ENCODE peak calls at places on chromosomes 6 and 20, in nine cellular contexts. A, L, Y, D, I, H, Q, F and P are unnamed samples.

GRCh38 chr20:18404172-18404571 is 62.7 kb downstream of the DZANK1 start:
- DNase-seq in A (no peak), L (no peak), Y (no peak), D (no peak), I (no peak), H (no peak), Q (no peak), F (no peak), P (no peak)

GRCh38 chr6:126773122-126773805 is 345.2 kb upstream of the RSPO3 start:
- DNase-seq in A (no peak), L (no peak), Y (no peak), D (no peak), I (no peak), H (no peak), Q (no peak), F (no peak), P (no peak)

GRCh38 chr20:25310921-25311728 is 63.2 kb downstream of the PYGB start:
- DNase-seq in A (no peak), L (peak), Y (peak), D (peak), I (no peak), H (no peak), Q (no peak), F (no peak), P (no peak)

GRCh38 chr20:10264166-10264558 is 45.5 kb downstream of the SNAP25 start:
- DNase-seq in A (no peak), L (no peak), Y (no peak), D (no peak), I (no peak), H (no peak), Q (no peak), F (no peak), P (no peak)

GRCh38 chr20:61117725-61118124 is 134.3 kb upstream of the CDH4 start:
- DNase-seq in A (no peak), L (peak), Y (peak), D (no peak), I (no peak), H (no peak), Q (no peak), F (no peak), P (no peak)

GRCh38 chr6:37556884-37557644 is 57.4 kb upstream of the CCDC167 start:
- DNase-seq in A (no peak), L (no peak), Y (no peak), D (no peak), I (no peak), H (no peak), Q (no peak), F (no peak), P (no peak)

GRCh38 chr6:156963712-156964700 is 186.8 kb downstream of the ARID1B start:
- DNase-seq in A (peak), L (peak), Y (peak), D (peak), I (no peak), H (no peak), Q (no peak), F (no peak), P (no peak)

GRCh38 chr6:93721386-93722048 is 302.2 kb upstream of the EPHA7 start:
- DNase-seq in A (no peak), L (peak), Y (no peak), D (peak), I (peak), H (no peak), Q (no peak), F (peak), P (peak)

GRCh38 chr6:158909938-158910337 is 90.1 kb downstream of the RSPH3 start:
- DNase-seq in A (no peak), L (no peak), Y (no peak), D (no peak), I (no peak), H (no peak), Q (no peak), F (no peak), P (no peak)

GRCh38 chr6:4553387-4553786 is 222.8 kb upstream of the CDYL start:
- DNase-seq in A (no peak), L (no peak), Y (no peak), D (no peak), I (no peak), H (no peak), Q (no peak), F (no peak), P (no peak)

GRCh38 chr20:37376791-37377190 is 30.9 kb downstream of the SRC start:
- DNase-seq in A (no peak), L (no peak), Y (no peak), D (no peak), I (no peak), H (no peak), Q (no peak), F (no peak), P (no peak)

GRCh38 chr6:72580281-72580940 is 41.5 kb upstream of the KCNQ5 start:
- DNase-seq in A (no peak), L (peak), Y (peak), D (peak), I (peak), H (no peak), Q (no peak), F (peak), P (peak)

GRCh38 chr6:39938773-39939381 is 4.6 kb upstream of the MOCS1 start:
- DNase-seq in A (no peak), L (no peak), Y (no peak), D (no peak), I (no peak), H (no peak), Q (no peak), F (no peak), P (no peak)